ENCODE peak calls at places on chromosome 10, in five cellular contexts. M, X, E, J and N are unnamed samples.

GRCh38 chr10:71082930-71083329 is 129.4 kb upstream of the UNC5B start:
- DNase-seq in X (no peak), E (no peak), J (no peak), M (no peak), N (no peak)

GRCh38 chr10:117254774-117255735 is 14.1 kb downstream of the SLC18A2 start:
- DNase-seq in X (no peak), E (no peak), M (no peak), J (no peak), N (no peak)

GRCh38 chr10:62323751-62324150 is 50.4 kb upstream of the ZNF365 start:
- DNase-seq in M (no peak), J (no peak), E (peak), X (peak), N (no peak)

GRCh38 chr10:129946868-129947267 is 17.2 kb downstream of the EBF3 start:
- DNase-seq in M (no peak), X (no peak), E (no peak), J (no peak), N (no peak)

GRCh38 chr10:29057712-29058426 is 231.0 kb upstream of the LYZL1 start:
- DNase-seq in J (no peak), M (no peak), E (peak), X (no peak), N (no peak)

GRCh38 chr10:79348640-79348988 is 1.3 kb downstream of the PPIF start:
- DNase-seq in M (no peak), E (peak), X (no peak), J (no peak), N (no peak)

GRCh38 chr10:121330528-121330927 is 267.7 kb downstream of the FGFR2 start:
- DNase-seq in J (no peak), E (no peak), M (no peak), X (no peak), N (no peak)

GRCh38 chr10:45000764-45001381 is at the start of gene ZNF22:
- DNase-seq in J (peak), M (peak), E (peak), X (no peak), N (peak)

GRCh38 chr10:61900829-61901783 is at the start of gene ARID5B:
- DNase-seq in J (peak), X (peak), M (peak), E (peak), N (peak)

GRCh38 chr10:52212062-52212461 is 102.0 kb upstream of the DKK1 start:
- DNase-seq in E (no peak), X (no peak), J (no peak), M (no peak), N (no peak)

GRCh38 chr10:112259688-112260087 is 23.5 kb upstream of the TECTB start:
- DNase-seq in X (no peak), E (no peak), M (no peak), J (no peak), N (no peak)

GRCh38 chr10:122127943-122128342 is 139.0 kb downstream of the TACC2 start:
- DNase-seq in J (no peak), X (no peak), E (no peak), M (peak), N (no peak)

GRCh38 chr10:1531883-1532597 is 205.3 kb downstream of the ADARB2 start:
- DNase-seq in J (no peak), E (no peak), M (no peak), X (no peak), N (no peak)

GRCh38 chr10:70773965-70774809 is 11.0 kb downstream of the TBATA start:
- DNase-seq in M (no peak), J (no peak), E (no peak), X (no peak), N (no peak)

GRCh38 chr10:66329116-66329515 is 596.7 kb upstream of the LRRTM3 start:
- DNase-seq in J (no peak), E (no peak), M (no peak), X (no peak), N (no peak)

GRCh38 chr10:72354356-72355213 is at the start of gene DNAJB12:
- DNase-seq in X (peak), M (peak), E (peak), J (peak), N (peak)
- TF ChIP-seq CTCF in X (no peak), M (no peak), E (no peak), J (no peak), N (no peak)

DNA sequence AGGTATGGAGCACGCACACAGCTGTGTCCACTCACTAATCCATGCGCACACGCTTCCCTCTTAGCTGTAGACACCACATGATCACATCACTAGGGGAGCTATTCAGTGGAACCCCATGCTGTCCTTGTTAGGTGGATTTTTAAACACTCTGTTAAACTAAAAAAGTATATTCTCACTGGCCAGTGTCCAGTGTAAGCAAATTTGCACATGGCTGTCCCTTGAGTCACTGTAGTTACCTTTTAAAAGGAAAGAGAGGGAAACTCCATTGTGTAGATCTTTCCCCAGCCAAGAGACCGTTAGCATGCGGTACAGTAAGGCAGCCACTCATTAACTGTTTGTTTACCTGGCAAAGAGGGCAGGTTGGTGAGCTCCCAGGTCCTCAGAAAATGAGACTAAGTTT is 81.6 kb upstream of the INSYN2A start:
- DNase-seq in E (peak), M (peak), X (no peak), J (no peak), N (no peak)
- TF ChIP-seq CTCF in E (no peak), M (no peak), X (no peak), J (no peak), N (no peak)

GRCh38 chr10:50554381-50554994 is 69.3 kb downstream of the SGMS1 start:
- DNase-seq in J (no peak), M (no peak), X (no peak), E (no peak), N (no peak)

GRCh38 chr10:50552308-50552707 is 71.4 kb downstream of the SGMS1 start:
- DNase-seq in J (no peak), X (no peak), E (peak), M (no peak), N (no peak)

GRCh38 chr10:50551894-50552293 is 71.9 kb downstream of the SGMS1 start:
- DNase-seq in J (no peak), X (no peak), M (no peak), E (no peak), N (no peak)

GRCh38 chr10:50552771-50553535 is 70.8 kb downstream of the SGMS1 start:
- DNase-seq in J (no peak), E (peak), X (no peak), M (peak), N (no peak)

DNA sequence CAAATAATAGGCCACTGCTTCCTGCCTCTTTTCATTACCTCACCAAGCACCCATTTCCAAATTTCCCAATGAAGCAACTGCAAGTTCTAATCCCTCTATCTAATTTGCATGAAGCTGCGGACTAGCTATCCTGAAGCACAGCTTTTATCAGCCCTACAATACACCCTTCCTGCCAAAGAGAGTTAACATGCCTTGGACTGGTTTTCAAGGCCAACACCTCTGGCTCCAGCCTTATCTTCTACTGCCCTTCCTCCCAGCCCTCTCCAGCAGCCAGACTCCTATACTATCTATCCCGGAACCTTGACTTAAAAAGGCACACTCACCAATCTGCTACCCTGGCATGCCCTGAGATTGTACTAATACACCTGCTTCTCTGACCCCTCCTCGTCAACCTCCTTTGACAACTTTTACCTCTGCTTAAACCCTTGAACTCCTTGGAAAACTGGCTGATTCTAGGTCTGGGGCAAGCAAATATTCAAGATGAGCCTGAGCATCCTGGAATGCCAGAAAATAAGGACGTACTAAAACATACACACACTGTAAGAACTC is 73.4 kb downstream of the SGMS1 start:
- DNase-seq in M (no peak), E (peak), J (no peak), X (no peak), N (no peak)
- TF ChIP-seq CTCF in M (no peak), E (no peak), J (no peak), X (no peak), N (no peak)

GRCh38 chr10:94443549-94443948 is 41.2 kb downstream of the TBC1D12 start:
- DNase-seq in M (no peak), X (no peak), J (no peak), E (no peak), N (no peak)

GRCh38 chr10:94443052-94443451 is 40.7 kb downstream of the TBC1D12 start:
- DNase-seq in E (no peak), X (no peak), M (no peak), J (no peak), N (no peak)

GRCh38 chr10:94440096-94440495 is 37.8 kb downstream of the TBC1D12 start:
- DNase-seq in J (no peak), E (no peak), X (no peak), M (no peak), N (no peak)

DNA sequence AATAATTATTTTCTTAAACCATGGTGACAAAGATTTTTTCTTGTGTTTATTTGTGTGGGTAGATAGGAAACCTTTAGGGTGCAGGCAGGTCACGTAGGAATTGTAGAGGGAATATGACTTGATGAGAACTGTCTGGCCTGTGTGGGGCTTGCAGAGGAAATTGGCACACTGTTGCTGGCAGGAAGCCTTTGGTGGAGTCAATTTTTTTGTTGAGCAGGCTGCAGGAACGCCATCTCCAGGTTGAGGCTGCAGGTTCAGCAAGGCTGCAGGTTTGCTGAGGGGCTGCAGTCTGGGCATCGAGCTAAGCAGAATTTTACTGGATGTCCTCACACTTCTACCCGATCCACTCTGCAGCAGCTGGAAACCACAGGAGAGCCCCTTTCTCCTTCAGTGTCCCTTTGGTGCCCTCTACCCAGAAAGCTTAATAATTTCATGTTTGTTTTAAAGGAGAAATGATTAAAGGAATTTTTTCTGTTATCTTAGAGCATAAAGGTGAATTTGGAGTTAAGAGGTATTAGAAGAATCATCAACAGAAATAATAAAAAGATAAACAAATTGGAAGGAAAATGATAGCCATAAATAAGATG is 37.0 kb downstream of the TBC1D12 start:
- DNase-seq in J (peak), M (no peak), E (peak), X (peak), N (no peak)
- TF ChIP-seq CTCF in J (no peak), M (peak), E (no peak), X (no peak), N (no peak)